ENCODE peak calls at places on chromosomes 4 and X, in four cellular contexts. E, K, B and Z are unnamed samples. For H3K79me2, the result is how much of the 10 kb centered on the place peaks cover.

GRCh38 chrX:48835524-48836329 is at the start of gene PCSK1N:
- DNase-seq in E (no peak), K (peak), B (peak), Z (no peak)

GRCh38 chrX:140701480-140701879 is 8.1 kb upstream of the LINC00632 start:
- DNase-seq in E (no peak), K (no peak), B (peak), Z (peak)

GRCh38 chr4:27020203-27020602 is 159.6 kb downstream of the STIM2 start:
- DNase-seq in E (no peak), K (no peak), B (no peak), Z (no peak)

GRCh38 chr4:76256032-76256431 is 4.5 kb downstream of the FAM47E start:
- DNase-seq in E (no peak), K (no peak), B (no peak), Z (no peak)

GRCh38 chr4:165721815-165722214 is 151.2 kb upstream of the TLL1 start:
- DNase-seq in E (no peak), K (no peak), B (no peak), Z (no peak)

GRCh38 chr4:100569196-100569595 is 51.4 kb upstream of the EMCN start:
- DNase-seq in E (no peak), K (no peak), B (no peak), Z (no peak)

GRCh38 chr4:53494851-53495250 is 96.4 kb downstream of the LNX1 start:
- DNase-seq in E (no peak), K (no peak), B (no peak), Z (no peak)

GRCh38 chr4:83679692-83680091 is 143.8 kb downstream of the GPAT3 start:
- DNase-seq in E (no peak), K (no peak), B (no peak), Z (no peak)

GRCh38 chrX:66914082-66914481 is 275.2 kb upstream of the EDA2R start:
- DNase-seq in E (no peak), K (peak), B (peak), Z (no peak)

GRCh38 chr4:154189346-154189745 is 302.3 kb downstream of the DCHS2 start:
- DNase-seq in E (no peak), K (peak), B (no peak), Z (no peak)

GRCh38 chr4:142818009-142818408 is 28.1 kb downstream of the INPP4B start:
- DNase-seq in E (peak), K (no peak), B (no peak), Z (peak)

GRCh38 chr4:19349416-19349815 is 902.3 kb upstream of the SLIT2 start:
- DNase-seq in E (no peak), K (no peak), B (no peak), Z (no peak)

GRCh38 chr4:155543126-155543765 is 123.4 kb upstream of the GUCY1A1 start:
- DNase-seq in E (no peak), K (no peak), B (no peak), Z (peak)

GRCh38 chrX:23493941-23494374 is 159.3 kb downstream of the PTCHD1 start:
- DNase-seq in E (peak), K (peak), B (no peak), Z (peak)

GRCh38 chr4:76611611-76612010 is 176.6 kb downstream of the SHROOM3 start:
- DNase-seq in E (no peak), K (no peak), B (peak), Z (peak)

GRCh38 chrX:26522501-26522900 is 306.5 kb downstream of the MAGEB5 start:
- DNase-seq in E (no peak), K (peak), B (no peak), Z (no peak)

GRCh38 chr4:137043184-137043583 is 489.1 kb downstream of the PCDH18 start:
- DNase-seq in E (no peak), K (no peak), B (no peak), Z (no peak)

GRCh38 chrX:43595931-43596330 is 60.2 kb upstream of the MAOA start:
- DNase-seq in E (no peak), K (no peak), B (no peak), Z (no peak)

GRCh38 chr4:182869697-182870096 is 47.5 kb downstream of the DCTD start:
- DNase-seq in E (no peak), K (no peak), B (no peak), Z (no peak)

GRCh38 chrX:68833855-68834331 is 5.1 kb downstream of the EFNB1 start:
- DNase-seq in E (no peak), K (no peak), B (no peak), Z (no peak)

GRCh38 chr4:147299205-147299604 is 181.7 kb upstream of the EDNRA start:
- DNase-seq in E (no peak), K (no peak), B (no peak), Z (no peak)

GRCh38 chrX:82816572-82816971 is 691.5 kb upstream of the POU3F4 start:
- DNase-seq in E (peak), K (no peak), B (no peak), Z (peak)

GRCh38 chrX:71103110-71103983 is 3.2 kb downstream of the CXorf65 start:
- DNase-seq in E (no peak), K (peak), B (peak), Z (no peak)

GRCh38 chr4:176443646-176444409 is 124.1 kb downstream of the SPCS3 start:
- DNase-seq in E (no peak), K (no peak), B (no peak), Z (peak)

GRCh38 chrX:15674514-15674898 is 9.9 kb upstream of the CLTRN start:
- DNase-seq in E (peak), K (no peak), B (peak), Z (no peak)

GRCh38 chr4:67700119-67700873 is 659 bp downstream of the UBA6 start:
- DNase-seq in E (no peak), K (no peak), B (no peak), Z (peak)

GRCh38 chr4:81528979-81529378 is 57.3 kb upstream of the RASGEF1B start:
- DNase-seq in E (no peak), K (peak), B (no peak), Z (no peak)

GRCh38 chr4:86613734-86614133 is 19.6 kb downstream of the PTPN13 start:
- DNase-seq in E (no peak), K (no peak), B (no peak), Z (no peak)

GRCh38 chr4:24249972-24250371 is 334.4 kb downstream of the DHX15 start:
- DNase-seq in E (no peak), K (no peak), B (no peak), Z (no peak)

GRCh38 chr4:16227462-16227868 is 1.2 kb upstream of the TAPT1 start:
- DNase-seq in E (no peak), K (peak), B (peak), Z (peak)

GRCh38 chr4:15198070-15198727 is 195.9 kb downstream of the CPEB2 start:
- DNase-seq in E (no peak), K (peak), B (no peak), Z (peak)

GRCh38 chr4:165288639-165289428 is 38.6 kb upstream of the MSMO1 start:
- DNase-seq in E (no peak), K (no peak), B (no peak), Z (peak)

DNA sequence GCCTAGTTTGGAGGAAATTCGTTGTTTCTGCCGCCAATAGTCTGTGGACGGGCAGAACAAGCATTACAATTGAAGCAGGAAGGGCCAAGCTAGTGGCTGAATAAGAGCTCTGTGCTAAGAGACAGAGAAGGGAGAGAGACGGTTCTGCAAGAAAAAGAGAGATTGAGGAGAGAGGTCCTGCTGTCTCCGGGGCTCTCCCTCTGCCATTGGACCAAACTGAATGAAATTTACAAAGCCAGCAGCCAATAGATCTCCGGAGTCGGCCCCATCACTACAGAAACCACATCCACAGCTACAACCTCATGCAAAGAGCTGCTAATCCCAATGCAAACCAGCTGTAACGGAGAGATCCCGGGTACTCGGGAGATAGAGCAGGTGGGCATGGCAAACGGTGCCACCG is at the start of gene NLGN4X:
- DNase-seq in E (no peak), K (peak), B (no peak), Z (peak)
- H3K79me2 ChIP-seq in E (under half), K (under half), B (under half), Z (under half)

GRCh38 chrX:110284159-110284558 is 33.7 kb downstream of the AMMECR1 start:
- DNase-seq in E (no peak), K (peak), B (no peak), Z (peak)
- H3K79me2 ChIP-seq in E (under half), K (under half), B (under half), Z (half or more)

DNA sequence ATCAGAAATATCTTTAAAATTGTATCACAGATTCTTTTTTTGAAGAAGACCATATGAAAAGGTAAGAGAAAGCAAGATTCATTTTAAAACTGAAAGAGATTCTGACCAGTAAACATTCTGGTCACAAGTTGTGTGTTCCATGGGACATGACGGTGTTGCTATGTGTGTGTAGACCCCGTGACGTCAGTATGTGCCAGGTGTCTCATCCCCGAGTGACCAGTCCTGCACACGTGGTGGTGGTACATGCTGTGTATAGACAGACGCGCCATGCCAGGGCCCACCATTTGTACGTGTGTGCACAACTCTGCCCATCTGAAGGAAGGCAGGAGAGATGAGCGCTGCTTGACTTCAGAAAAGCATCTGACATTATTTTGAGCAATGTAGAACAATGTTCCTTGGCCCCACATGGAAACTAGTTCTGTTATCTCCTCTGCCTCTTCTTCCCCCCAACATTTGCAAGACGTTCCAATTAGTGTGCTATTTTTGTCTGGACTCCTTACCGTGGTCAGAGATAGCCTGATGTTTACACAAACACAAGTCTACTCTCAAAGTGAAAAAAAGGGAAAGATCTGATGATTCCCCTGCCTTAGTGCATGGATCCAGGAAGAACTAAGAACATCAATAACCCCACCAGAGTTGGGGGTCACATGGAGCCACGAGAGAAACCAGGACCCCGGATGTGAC is 51.2 kb downstream of the IRF2 start:
- DNase-seq in E (no peak), K (no peak), B (no peak), Z (no peak)
- H3K79me2 ChIP-seq in E (under half), K (under half), B (under half), Z (under half)

GRCh38 chr4:1291091-1291490 is 1.4 kb downstream of the MAEA start:
- DNase-seq in E (no peak), K (no peak), B (no peak), Z (no peak)
- H3K79me2 ChIP-seq in E (half or more), K (half or more), B (half or more), Z (half or more)

GRCh38 chrX:19756577-19757131 is 130.7 kb downstream of the SH3KBP1 start:
- DNase-seq in E (no peak), K (no peak), B (no peak), Z (no peak)
- H3K79me2 ChIP-seq in E (under half), K (under half), B (under half), Z (under half)